ENCODE peak calls at places on chromosomes 7 and 10, in seven cellular contexts. F, Q, U, M, I, P and D are unnamed samples.

GRCh38 chr10:67971311-67971710 is 86.9 kb downstream of the SIRT1 start:
- DNase-seq in F (no peak), Q (no peak), U (peak), M (no peak), I (no peak), P (no peak), D (no peak)

GRCh38 chr10:19817251-19818046 is 1.2 kb downstream of the PLXDC2 start:
- DNase-seq in F (peak), Q (peak), U (no peak), M (peak), I (peak), P (no peak), D (no peak)

GRCh38 chr7:41029072-41029492 is 673.8 kb downstream of the INHBA start:
- DNase-seq in F (no peak), Q (peak), U (no peak), M (peak), I (no peak), P (no peak), D (no peak)

GRCh38 chr7:30478349-30479228 is at the start of gene NOD1:
- DNase-seq in F (peak), Q (peak), U (peak), M (peak), I (peak), P (peak), D (peak)

GRCh38 chr10:120950103-120950561 is 99.0 kb downstream of the WDR11 start:
- DNase-seq in F (no peak), Q (peak), U (no peak), M (peak), I (no peak), P (no peak), D (no peak)

GRCh38 chr7:38321515-38321944 is 48.1 kb upstream of the TARP start:
- DNase-seq in F (no peak), Q (peak), U (no peak), M (peak), I (no peak), P (no peak), D (no peak)

GRCh38 chr10:93554760-93555432 is 11.6 kb upstream of the FFAR4 start:
- DNase-seq in F (peak), Q (peak), U (peak), M (peak), I (peak), P (no peak), D (peak)

GRCh38 chr7:80294321-80294720 is 159.7 kb downstream of the GNAI1 start:
- DNase-seq in F (no peak), Q (peak), U (no peak), M (no peak), I (no peak), P (no peak), D (no peak)

GRCh38 chr10:97407211-97407951 is 6.2 kb upstream of the RRP12 start:
- DNase-seq in F (peak), Q (peak), U (peak), M (peak), I (no peak), P (peak), D (peak)

GRCh38 chr7:73769481-73770001 is 529 bp downstream of the CLDN3 start:
- DNase-seq in F (no peak), Q (no peak), U (no peak), M (no peak), I (no peak), P (no peak), D (no peak)

GRCh38 chr7:1121476-1121875 is 33.6 kb downstream of the GPER1 start:
- DNase-seq in F (peak), Q (no peak), U (no peak), M (no peak), I (no peak), P (no peak), D (no peak)

GRCh38 chr10:5297466-5297865 is 67.3 kb upstream of the UCN3 start:
- DNase-seq in F (peak), Q (peak), U (no peak), M (no peak), I (peak), P (no peak), D (no peak)

GRCh38 chr7:40714338-40715052 is 579.7 kb downstream of the SUGCT start:
- DNase-seq in F (no peak), Q (no peak), U (no peak), M (no peak), I (no peak), P (no peak), D (no peak)